ENCODE peak calls at places on chromosomes 5 and 9, in four cellular contexts. N is mesendoderm, C is astrocyte, D is IMR-90. M is an unnamed sample.

GRCh38 chr5:154373729-154374179 is 72.0 kb upstream of the SAP30L start:
- DNase-seq in D (no peak), C (no peak), N (no peak), M (no peak)

GRCh38 chr9:10268500-10269485 is 344.0 kb downstream of the PTPRD start:
- DNase-seq in C (peak; percentile 5), D (peak; percentile 12), N (peak; percentile 72), M (peak; percentile 43)

GRCh38 chr9:68817079-68817875 is 112.2 kb downstream of the PIP5K1B start:
- DNase-seq in C (no peak), N (no peak), D (no peak), M (no peak)

GRCh38 chr9:126989847-126990821 is 75.6 kb downstream of the RALGPS1 start:
- DNase-seq in D (no peak), C (no peak), N (peak; percentile 3), M (peak; percentile 23)

GRCh38 chr5:17743580-17744435 is 109.5 kb downstream of the TAF11L14 start:
- DNase-seq in D (peak; percentile 68), C (peak; percentile 88), N (peak; percentile 42), M (no peak)

GRCh38 chr9:104783588-104783987 is 19.7 kb downstream of the NIPSNAP3B start:
- DNase-seq in D (no peak), C (no peak), N (no peak), M (no peak)

GRCh38 chr9:37364751-37365360 is 57.6 kb upstream of the GRHPR start:
- DNase-seq in D (no peak), N (peak; percentile 32), C (no peak), M (no peak)

GRCh38 chr9:135989722-135990467 is 28.7 kb upstream of the UBAC1 start:
- DNase-seq in N (no peak), D (no peak), C (no peak), M (peak; percentile 73)

GRCh38 chr9:119420263-119420662 is 51.0 kb upstream of the BRINP1 start:
- DNase-seq in D (no peak), C (no peak), N (no peak), M (no peak)

GRCh38 chr5:61450170-61450815 is 118.2 kb downstream of the ZSWIM6 start:
- DNase-seq in D (peak; percentile 91), C (peak; percentile 98), N (peak; percentile 77), M (no peak)

GRCh38 chr5:152439791-152440190 is 34.7 kb upstream of the NMUR2 start:
- DNase-seq in D (no peak), C (no peak), N (no peak), M (no peak)

GRCh38 chr9:11821541-11821940 is 871.6 kb upstream of the TYRP1 start:
- DNase-seq in N (no peak), C (no peak), D (no peak), M (no peak)

GRCh38 chr5:29037716-29038115 is 1999.3 kb upstream of the CDH9 start:
- DNase-seq in D (no peak), N (no peak), C (no peak), M (no peak)

GRCh38 chr5:96247097-96247675 is 185.9 kb downstream of the PCSK1 start:
- DNase-seq in D (peak; percentile 78), N (peak; percentile 80), C (peak; percentile 77), M (no peak)

GRCh38 chr5:82772281-82772680 is 304.9 kb downstream of the TMEM167A start:
- DNase-seq in C (no peak), D (no peak), N (no peak), M (no peak)

GRCh38 chr5:110335361-110336046 is 391.0 kb downstream of the TMEM232 start:
- DNase-seq in D (peak; percentile 6), N (no peak), C (peak; percentile 92), M (no peak)

GRCh38 chr9:129867138-129868032 is 32.1 kb downstream of the USP20 start:
- DNase-seq in N (peak; percentile 34), C (no peak), D (no peak), M (peak; percentile 81)

GRCh38 chr9:100322954-100323536 is 29.7 kb downstream of the TEX10 start:
- DNase-seq in D (peak; percentile 51), N (peak; percentile 63), C (peak; percentile 23), M (no peak)

GRCh38 chr5:77208507-77209163 is 1.8 kb upstream of the PDE8B start:
- DNase-seq in N (no peak), C (no peak), D (no peak), M (no peak)

GRCh38 chr9:114364123-114364522 is 23.7 kb downstream of the AKNA start:
- DNase-seq in C (peak; percentile 90), N (no peak), D (peak; percentile 85), M (no peak)

GRCh38 chr5:173016069-173016455 is 32.5 kb downstream of the ATP6V0E1 start:
- DNase-seq in C (no peak), D (no peak), N (peak; percentile 83), M (no peak)

GRCh38 chr9:87640385-87640795 is 85.5 kb upstream of the CTSL start:
- DNase-seq in C (peak; percentile 69), D (peak; percentile 13), N (no peak), M (no peak)

GRCh38 chr5:105230516-105230915 is 1667.9 kb upstream of the NUDT12 start:
- DNase-seq in N (peak; percentile 53), D (no peak), C (no peak), M (no peak)

GRCh38 chr5:111929261-111929660 is 172.3 kb upstream of the NREP start:
- DNase-seq in N (no peak), C (no peak), D (no peak), M (no peak)

GRCh38 chr5:169534939-169535338 is 48.6 kb upstream of the SPDL1 start:
- DNase-seq in N (no peak), D (no peak), C (no peak), M (no peak)
- H3K4me3 ChIP-seq in N (no peak overlapping the region), D (no peak overlapping the region), C (no peak overlapping the region), M (no peak overlapping the region)

GRCh38 chr5:132820162-132820754 is 7.2 kb downstream of the SOWAHA start:
- DNase-seq in N (peak; percentile 95), C (peak; percentile 77), D (peak; percentile 90), M (peak; percentile 93)

GRCh38 chr5:132821350-132821749 is 8.2 kb downstream of the SOWAHA start:
- DNase-seq in C (no peak), D (no peak), N (no peak), M (no peak)

GRCh38 chr5:132823481-132824050 is 6.9 kb downstream of the SHROOM1 start:
- DNase-seq in C (no peak), N (no peak), D (no peak), M (no peak)

GRCh38 chr5:132822650-132823480 is 7.6 kb downstream of the SHROOM1 start:
- DNase-seq in C (peak; percentile 38), D (no peak), N (peak; percentile 92), M (peak; percentile 94)

GRCh38 chr5:132821791-132822190 is 8.7 kb downstream of the SHROOM1 start:
- DNase-seq in D (peak; percentile 87), C (peak; percentile 48), N (no peak), M (no peak)
- H3K27me3 ChIP-seq in D (no peaks in the 10 kb centered on the region), C (no peaks in the 10 kb centered on the region), N (peaks cover 3% of the 10 kb centered on the region), M (peaks cover 45% of the 10 kb centered on the region)

DNA sequence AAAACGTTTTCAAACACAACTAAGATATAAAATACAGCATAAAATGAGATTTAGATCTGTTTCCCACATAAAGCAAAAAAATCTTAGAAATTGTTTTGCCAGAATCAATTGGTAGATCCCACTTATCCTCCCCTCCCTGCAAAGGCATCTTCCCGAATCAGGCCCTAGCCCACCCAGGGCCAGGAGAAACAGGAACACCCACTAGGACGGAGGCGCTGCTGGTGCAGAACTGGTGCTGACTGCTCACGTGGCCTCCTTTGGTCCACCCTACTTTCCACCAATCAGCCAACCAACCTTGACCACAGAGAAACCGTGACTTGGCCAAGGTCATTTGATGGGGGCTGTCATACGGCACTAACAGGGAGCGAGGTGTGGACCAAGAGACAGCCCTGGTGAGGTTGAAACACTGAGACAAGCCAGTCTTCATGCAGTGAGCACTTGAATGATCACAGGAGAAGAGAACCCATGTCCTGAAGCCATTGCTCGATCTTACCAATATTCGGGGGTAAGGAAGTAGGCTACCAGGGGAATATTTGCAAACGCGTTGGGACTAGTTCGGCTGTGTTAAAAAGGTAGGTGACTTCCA is 5.2 kb downstream of the SURF2 start:
- DNase-seq in N (no peak), C (no peak), D (no peak), M (no peak)
- H3K36me3 ChIP-seq in N (peaks cover 23% of the 10 kb centered on the region), C (peaks cover 53% of the 10 kb centered on the region), D (peaks cover 62% of the 10 kb centered on the region), M (peaks cover 43% of the 10 kb centered on the region)

DNA sequence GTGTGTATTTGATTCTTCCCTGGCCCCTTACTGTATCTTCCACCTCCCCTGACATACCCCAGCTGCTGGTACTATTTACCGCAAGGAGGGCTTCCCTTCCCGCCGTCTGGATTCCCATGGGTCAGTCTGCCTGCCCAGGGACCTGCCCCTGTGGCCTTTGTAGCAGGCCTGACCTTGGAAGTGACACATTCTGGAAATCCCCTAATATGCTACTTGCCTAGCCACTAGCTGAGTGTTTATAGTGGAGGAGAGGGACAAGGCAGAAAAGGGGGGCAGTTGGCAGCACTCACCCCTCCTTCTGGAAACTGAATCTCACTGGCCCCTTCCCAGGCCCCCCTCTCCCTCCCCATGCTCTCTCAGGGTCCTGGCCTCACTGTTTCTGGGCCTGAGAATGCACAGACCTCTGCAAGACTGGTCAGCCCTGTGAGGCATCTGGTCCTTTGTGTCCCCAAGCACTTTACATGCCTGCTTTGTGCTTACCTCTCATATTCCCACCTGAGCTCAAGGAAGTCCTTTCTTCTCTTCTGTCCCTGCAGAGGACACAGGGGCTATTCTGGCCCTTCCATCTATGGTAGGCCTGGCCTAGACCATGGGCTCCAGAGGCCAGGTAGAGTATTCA is 8.2 kb upstream of the CCL21 start:
- DNase-seq in N (no peak), D (peak; percentile 3), C (no peak), M (no peak)
- H3K4me3 ChIP-seq in N (no peak overlapping the region), D (no peak overlapping the region), C (no peak overlapping the region), M (no peak overlapping the region)

DNA sequence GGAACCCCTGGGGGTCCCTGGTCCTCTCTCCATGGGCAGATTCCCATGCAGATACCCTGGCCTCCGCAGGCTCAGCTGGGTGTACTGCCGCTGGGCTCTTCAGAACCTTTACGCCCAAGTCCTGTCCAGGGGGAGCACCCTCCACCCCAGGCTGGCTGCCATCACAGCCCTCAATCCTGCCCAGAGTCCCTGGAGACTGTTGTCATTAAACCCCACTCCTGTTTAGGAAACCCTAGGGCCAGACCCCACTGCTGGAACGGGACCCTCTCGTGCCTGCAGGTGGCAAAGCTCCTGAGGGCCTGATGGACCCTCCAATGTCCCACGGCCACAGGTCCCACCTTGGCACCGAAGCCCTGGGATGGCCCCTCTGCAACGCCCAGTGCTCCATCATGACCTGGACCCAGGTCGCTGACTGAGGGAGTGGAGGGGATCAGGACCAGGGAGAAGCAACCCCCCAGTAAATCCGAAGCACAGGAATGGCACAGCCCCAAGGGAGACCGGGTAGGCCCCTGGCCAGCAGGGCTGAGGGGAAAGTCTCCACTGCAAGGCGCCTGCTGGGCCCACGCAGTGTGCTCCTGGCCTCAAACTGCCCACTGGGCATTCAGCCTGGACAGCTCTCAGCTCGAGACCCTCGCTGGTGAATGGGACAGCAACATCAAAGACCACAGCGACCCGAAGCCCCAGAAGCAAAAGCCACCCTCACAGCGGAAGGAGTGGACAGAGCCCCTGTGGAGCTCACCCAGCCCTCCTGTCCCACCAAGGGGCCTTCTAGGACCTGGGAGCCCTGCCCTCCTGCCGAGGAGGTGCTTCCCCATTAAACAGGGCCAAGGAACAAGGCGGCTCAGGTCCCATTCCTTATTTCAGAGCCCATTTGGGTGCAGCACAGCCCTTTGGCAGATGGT is 8.3 kb downstream of the ZDHHC11B start:
- DNase-seq in N (no peak), C (no peak), D (no peak), M (peak; percentile 48)
- H3K27me3 ChIP-seq in N (no peaks in the 10 kb centered on the region), C (peaks cover 6% of the 10 kb centered on the region), D (peaks cover 19% of the 10 kb centered on the region), M (no peaks in the 10 kb centered on the region)

GRCh38 chr9:78316151-78316892 is 19.4 kb downstream of the PSAT1 start:
- DNase-seq in D (no peak), N (peak; percentile 37), C (no peak), M (peak; percentile 34)
- H3K36me3 ChIP-seq in D (peaks cover 52% of the 10 kb centered on the region), N (peaks cover 35% of the 10 kb centered on the region), C (peaks cover 5% of the 10 kb centered on the region), M (peaks cover 69% of the 10 kb centered on the region)